ENCODE peak calls at places on chromosomes 7 and 10, in six cellular contexts. V is esophagus squamous epithelium, I is heart left ventricle, U is K562, D is HepG2, Q is body of pancreas. M is an unnamed sample.

GRCh38 chr7:2017483-2017891 is 215.3 kb downstream of the MAD1L1 start:
- DNase-seq in D (no peak), U (no peak), I (peak), V (no peak), Q (no peak), M (peak)

GRCh38 chr10:83577421-83577820 is 561.9 kb upstream of the GHITM start:
- DNase-seq in I (no peak), U (no peak), D (no peak), Q (no peak), V (no peak), M (no peak)

GRCh38 chr7:44325181-44325671 is at the start of gene CAMK2B:
- DNase-seq in V (no peak), U (no peak), I (no peak), Q (no peak), D (no peak), M (no peak)

GRCh38 chr10:15140640-15141039 is 27.9 kb downstream of the NMT2 start:
- DNase-seq in D (no peak), I (no peak), V (no peak), Q (no peak), U (no peak), M (no peak)

GRCh38 chr7:50806143-50806542 is 23.4 kb upstream of the GRB10 start:
- DNase-seq in V (no peak), Q (no peak), U (no peak), I (no peak), D (no peak), M (no peak)

GRCh38 chr10:101228682-101229274 is 485 bp downstream of the LBX1 start:
- DNase-seq in I (no peak), V (no peak), U (no peak), D (no peak), Q (no peak), M (no peak)

GRCh38 chr7:55557666-55558188 is 14.6 kb downstream of the VOPP1 start:
- DNase-seq in Q (no peak), U (no peak), I (no peak), D (no peak), V (no peak), M (no peak)

GRCh38 chr10:64115913-64116643 is 594.9 kb downstream of the REEP3 start:
- DNase-seq in I (no peak), D (no peak), Q (no peak), V (no peak), U (peak), M (no peak)

GRCh38 chr10:9634466-9634865 is 1383.2 kb upstream of the CELF2 start:
- DNase-seq in I (no peak), V (no peak), Q (no peak), D (no peak), U (no peak), M (no peak)

GRCh38 chr10:63866075-63866746 is 345.0 kb downstream of the REEP3 start:
- DNase-seq in I (no peak), V (no peak), Q (peak), D (peak), U (peak), M (no peak)

GRCh38 chr10:33196377-33196706 is 138.1 kb downstream of the NRP1 start:
- DNase-seq in I (no peak), D (no peak), Q (no peak), U (no peak), V (no peak), M (no peak)

GRCh38 chr10:5937016-5937415 is 40.3 kb downstream of the IL15RA start:
- DNase-seq in I (no peak), U (no peak), D (no peak), V (no peak), Q (no peak), M (no peak)

GRCh38 chr10:79178614-79179403 is 110.0 kb downstream of the ZMIZ1 start:
- DNase-seq in D (no peak), I (no peak), Q (no peak), U (peak), V (no peak), M (no peak)

GRCh38 chr10:79073784-79074432 is 5.1 kb downstream of the ZMIZ1 start:
- DNase-seq in Q (peak), V (no peak), D (peak), I (peak), U (no peak), M (peak)

GRCh38 chr7:77696643-77697534 is 630 bp downstream of the RSBN1L start:
- DNase-seq in I (peak), D (peak), U (peak), Q (peak), V (no peak), M (peak)

GRCh38 chr7:128119036-128119435 is 87.8 kb upstream of the LRRC4 start:
- DNase-seq in D (no peak), U (no peak), V (no peak), Q (no peak), I (no peak), M (no peak)

GRCh38 chr10:133350283-133350949 is 3.2 kb downstream of the PRAP1 start:
- DNase-seq in V (no peak), D (no peak), U (no peak), Q (no peak), I (peak), M (no peak)

GRCh38 chr7:21497072-21497471 is 45.8 kb upstream of the DNAH11 start:
- DNase-seq in I (no peak), U (no peak), Q (peak), D (no peak), V (no peak), M (no peak)

GRCh38 chr10:110680473-110681020 is 36.4 kb downstream of the RBM20 start:
- DNase-seq in Q (no peak), U (no peak), V (no peak), D (no peak), I (no peak), M (no peak)

GRCh38 chr10:48913674-48914073 is 26.0 kb downstream of the LRRC18 start:
- DNase-seq in Q (no peak), D (no peak), U (no peak), V (no peak), I (no peak), M (no peak)

GRCh38 chr7:54995631-54996340 is 23.0 kb upstream of the EGFR start:
- DNase-seq in Q (no peak), D (peak), V (no peak), I (no peak), U (no peak), M (no peak)

GRCh38 chr7:81690688-81691087 is 79.2 kb downstream of the HGF start:
- DNase-seq in I (no peak), D (no peak), Q (no peak), V (no peak), U (no peak), M (no peak)

GRCh38 chr10:86632009-86632800 is 22.1 kb upstream of the OPN4 start:
- DNase-seq in D (no peak), Q (no peak), I (peak), V (no peak), U (no peak), M (no peak)
- H3K4me3 ChIP-seq in D (no peak), Q (no peak), I (peak), V (peak), U (no peak), M (peak)

GRCh38 chr7:27123021-27123476 is 7.5 kb downstream of the HOXA4 start:
- DNase-seq in D (peak), I (no peak), V (no peak), U (no peak), Q (no peak), M (no peak)

GRCh38 chr7:27119412-27119911 is 11.1 kb downstream of the HOXA4 start:
- DNase-seq in V (no peak), U (no peak), Q (no peak), D (no peak), I (no peak), M (no peak)

GRCh38 chr7:27122075-27122910 is 8.3 kb downstream of the HOXA4 start:
- DNase-seq in I (no peak), D (peak), U (no peak), Q (no peak), V (no peak), M (no peak)

GRCh38 chr7:27123477-27124053 is 7.0 kb downstream of the HOXA4 start:
- DNase-seq in D (no peak), Q (no peak), U (no peak), V (no peak), I (peak), M (no peak)

GRCh38 chr7:27121656-27122055 is 8.9 kb downstream of the HOXA4 start:
- DNase-seq in V (no peak), I (no peak), Q (no peak), U (no peak), D (no peak), M (no peak)
- H3K27ac ChIP-seq in V (peak), I (no peak), Q (peak), U (no peak), D (peak), M (no peak)

GRCh38 chr7:130920122-130920521 is 186.1 kb upstream of the KLF14 start:
- DNase-seq in I (no peak), Q (no peak), U (no peak), V (no peak), D (no peak), M (no peak)
- TF ChIP-seq POLR2A in I (no peak), Q (no peak), U (no peak), V (no peak), D (peak), M (no peak)

GRCh38 chr10:30455816-30456215 is 21.8 kb downstream of the MAP3K8 start:
- DNase-seq in V (no peak), D (no peak), Q (no peak), I (no peak), U (no peak), M (no peak)

GRCh38 chr10:30454744-30455498 is 20.9 kb downstream of the MAP3K8 start:
- DNase-seq in Q (no peak), I (no peak), D (no peak), U (no peak), V (no peak), M (no peak)

GRCh38 chr10:30459283-30459682 is 25.3 kb downstream of the MAP3K8 start:
- DNase-seq in V (no peak), U (no peak), D (no peak), Q (no peak), I (no peak), M (no peak)

GRCh38 chr10:30456262-30456661 is 22.3 kb downstream of the MAP3K8 start:
- DNase-seq in D (no peak), Q (no peak), U (no peak), I (no peak), V (no peak), M (no peak)

GRCh38 chr10:30453764-30454527 is 20.0 kb downstream of the MAP3K8 start:
- DNase-seq in D (no peak), I (no peak), U (no peak), V (no peak), Q (no peak), M (no peak)
- H3K4me3 ChIP-seq in D (no peak), I (no peak), U (no peak), V (no peak), Q (no peak), M (no peak)

GRCh38 chr10:34769941-34770340 is 45.2 kb downstream of the PARD3 start:
- DNase-seq in Q (no peak), I (no peak), U (no peak), D (no peak), V (no peak), M (no peak)

GRCh38 chr10:34766811-34767516 is 48.1 kb downstream of the PARD3 start:
- DNase-seq in D (no peak), V (no peak), Q (no peak), U (no peak), I (no peak), M (no peak)

GRCh38 chr10:34766256-34766580 is 48.9 kb downstream of the PARD3 start:
- DNase-seq in V (no peak), Q (no peak), U (no peak), D (no peak), I (no peak), M (no peak)

GRCh38 chr10:34768972-34769330 is 46.1 kb downstream of the PARD3 start:
- DNase-seq in U (no peak), I (no peak), Q (no peak), D (no peak), V (no peak), M (no peak)

GRCh38 chr10:34768261-34768971 is 46.7 kb downstream of the PARD3 start:
- DNase-seq in Q (peak), D (no peak), V (peak), U (no peak), I (peak), M (peak)
- H3K27ac ChIP-seq in Q (peak), D (no peak), V (peak), U (no peak), I (no peak), M (no peak)

DNA sequence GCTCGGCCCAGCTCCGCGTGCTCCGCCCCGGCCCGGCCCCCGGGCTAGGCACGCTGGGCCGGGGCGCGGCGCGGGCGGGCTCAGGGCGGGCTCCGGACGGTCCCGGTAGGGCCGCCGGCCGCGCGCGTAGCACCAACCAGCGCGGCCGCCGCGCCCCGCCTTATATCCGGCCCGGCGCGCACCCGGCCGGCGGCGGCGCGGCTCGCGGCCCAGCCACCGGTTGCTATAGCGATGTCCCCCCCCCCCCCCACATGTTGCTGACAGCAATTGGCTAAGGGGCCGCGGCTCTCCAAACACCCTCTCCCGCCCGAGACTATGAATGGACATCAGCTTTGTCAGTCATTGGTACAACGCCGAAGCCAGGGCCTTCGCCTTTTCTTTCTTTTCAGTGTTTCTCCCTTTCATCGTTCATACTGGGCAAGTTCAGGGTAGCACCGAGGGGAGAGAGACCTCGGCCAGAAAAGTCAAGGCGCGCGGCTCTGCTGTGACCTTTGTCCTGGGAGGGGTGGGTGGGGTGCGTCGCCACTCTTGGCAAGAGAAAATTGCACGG is 354.1 kb downstream of the DNAJB6 start:
- DNase-seq in U (no peak), D (peak), V (no peak), I (no peak), Q (peak), M (no peak)
- TF ChIP-seq POLR2A in U (no peak), D (no peak), V (no peak), I (no peak), Q (no peak), M (no peak)

M was measured in right lobe of liver.